ENCODE peak calls at places on chromosome 9, in six cellular contexts. One of them, this sample, is unnamed.

GRCh38 chr9:112554516-112554915 is 67.9 kb downstream of the KIAA1958 start:
- DNase-seq in AG09309: no peak
- DNase-seq in EL: peak; percentile 68
- DNase-seq in Kasumi-1: no peak
- DNase-seq in activated CD4-positive, alpha-beta T cell treated with anti-CD3 and anti-CD28 coated beads, Interleukin-2, amount 50 U/mL, for 4 hours: no peak
- DNase-seq in psoas muscle: no peak
- DNase-seq in this sample: no peak

GRCh38 chr9:122287214-122287613 is 22.5 kb downstream of the MRRF start:
- DNase-seq in AG09309: no peak
- DNase-seq in EL: no peak
- DNase-seq in Kasumi-1: no peak
- DNase-seq in activated CD4-positive, alpha-beta T cell treated with anti-CD3 and anti-CD28 coated beads, Interleukin-2, amount 50 U/mL, for 4 hours: no peak
- DNase-seq in psoas muscle: no peak
- DNase-seq in this sample: no peak

GRCh38 chr9:106945727-106946690 is 83.0 kb downstream of the ZNF462 start:
- DNase-seq in AG09309: peak; percentile 52
- DNase-seq in EL: peak; percentile 76
- DNase-seq in Kasumi-1: no peak
- DNase-seq in activated CD4-positive, alpha-beta T cell treated with anti-CD3 and anti-CD28 coated beads, Interleukin-2, amount 50 U/mL, for 4 hours: no peak
- DNase-seq in psoas muscle: no peak
- DNase-seq in this sample: no peak

GRCh38 chr9:134454386-134454978 is 128.2 kb downstream of the RXRA start:
- DNase-seq in AG09309: no peak
- DNase-seq in EL: no peak
- DNase-seq in Kasumi-1: no peak
- DNase-seq in activated CD4-positive, alpha-beta T cell treated with anti-CD3 and anti-CD28 coated beads, Interleukin-2, amount 50 U/mL, for 4 hours: no peak
- DNase-seq in psoas muscle: no peak
- DNase-seq in this sample: no peak

GRCh38 chr9:114096866-114097612 is 2.1 kb downstream of the KIF12 start:
- DNase-seq in AG09309: no peak
- DNase-seq in EL: no peak
- DNase-seq in Kasumi-1: no peak
- DNase-seq in activated CD4-positive, alpha-beta T cell treated with anti-CD3 and anti-CD28 coated beads, Interleukin-2, amount 50 U/mL, for 4 hours: no peak
- DNase-seq in psoas muscle: no peak
- DNase-seq in this sample: no peak

GRCh38 chr9:121771418-121771817 is 120.0 kb downstream of the DAB2IP start:
- DNase-seq in AG09309: no peak
- DNase-seq in EL: no peak
- DNase-seq in Kasumi-1: no peak
- DNase-seq in activated CD4-positive, alpha-beta T cell treated with anti-CD3 and anti-CD28 coated beads, Interleukin-2, amount 50 U/mL, for 4 hours: no peak
- DNase-seq in psoas muscle: peak; percentile 42
- DNase-seq in this sample: no peak

GRCh38 chr9:126154869-126155268 is 171.8 kb upstream of the MVB12B start:
- DNase-seq in AG09309: no peak
- DNase-seq in EL: no peak
- DNase-seq in Kasumi-1: no peak
- DNase-seq in activated CD4-positive, alpha-beta T cell treated with anti-CD3 and anti-CD28 coated beads, Interleukin-2, amount 50 U/mL, for 4 hours: no peak
- DNase-seq in psoas muscle: no peak
- DNase-seq in this sample: no peak

GRCh38 chr9:110933350-110934001 is 104.8 kb downstream of the LPAR1 start:
- DNase-seq in AG09309: no peak
- DNase-seq in EL: no peak
- DNase-seq in Kasumi-1: peak; percentile 42
- DNase-seq in activated CD4-positive, alpha-beta T cell treated with anti-CD3 and anti-CD28 coated beads, Interleukin-2, amount 50 U/mL, for 4 hours: no peak
- DNase-seq in psoas muscle: no peak
- DNase-seq in this sample: no peak

GRCh38 chr9:125536184-125537152 is 170.5 kb downstream of the MAPKAP1 start:
- DNase-seq in AG09309: no peak
- DNase-seq in EL: peak; percentile 57
- DNase-seq in Kasumi-1: no peak
- DNase-seq in activated CD4-positive, alpha-beta T cell treated with anti-CD3 and anti-CD28 coated beads, Interleukin-2, amount 50 U/mL, for 4 hours: no peak
- DNase-seq in psoas muscle: no peak
- DNase-seq in this sample: no peak

GRCh38 chr9:89821081-89821480 is 216.3 kb downstream of the GADD45G start:
- DNase-seq in AG09309: no peak
- DNase-seq in EL: no peak
- DNase-seq in Kasumi-1: no peak
- DNase-seq in activated CD4-positive, alpha-beta T cell treated with anti-CD3 and anti-CD28 coated beads, Interleukin-2, amount 50 U/mL, for 4 hours: no peak
- DNase-seq in psoas muscle: no peak
- DNase-seq in this sample: no peak

GRCh38 chr9:132699926-132700325 is 29.7 kb downstream of the GTF3C4 start:
- DNase-seq in AG09309: no peak
- DNase-seq in EL: no peak
- DNase-seq in Kasumi-1: no peak
- DNase-seq in activated CD4-positive, alpha-beta T cell treated with anti-CD3 and anti-CD28 coated beads, Interleukin-2, amount 50 U/mL, for 4 hours: no peak
- DNase-seq in psoas muscle: no peak
- DNase-seq in this sample: no peak

GRCh38 chr9:97560851-97561250 is 59.4 kb downstream of the TMOD1 start:
- DNase-seq in AG09309: no peak
- DNase-seq in EL: no peak
- DNase-seq in Kasumi-1: no peak
- DNase-seq in activated CD4-positive, alpha-beta T cell treated with anti-CD3 and anti-CD28 coated beads, Interleukin-2, amount 50 U/mL, for 4 hours: no peak
- DNase-seq in psoas muscle: no peak
- DNase-seq in this sample: no peak

GRCh38 chr9:82882133-82882532 is 180.8 kb downstream of the RASEF start:
- DNase-seq in AG09309: no peak
- DNase-seq in EL: peak; percentile 70
- DNase-seq in Kasumi-1: no peak
- DNase-seq in activated CD4-positive, alpha-beta T cell treated with anti-CD3 and anti-CD28 coated beads, Interleukin-2, amount 50 U/mL, for 4 hours: no peak
- DNase-seq in psoas muscle: no peak
- DNase-seq in this sample: no peak

GRCh38 chr9:136292591-136293448 is 11.1 kb downstream of the CCDC187 start:
- DNase-seq in AG09309: no peak
- DNase-seq in EL: no peak
- DNase-seq in Kasumi-1: no peak
- DNase-seq in activated CD4-positive, alpha-beta T cell treated with anti-CD3 and anti-CD28 coated beads, Interleukin-2, amount 50 U/mL, for 4 hours: no peak
- DNase-seq in psoas muscle: peak; percentile 46
- DNase-seq in this sample: no peak

GRCh38 chr9:16075695-16076094 is 522.9 kb downstream of the CCDC171 start:
- DNase-seq in AG09309: no peak
- DNase-seq in EL: peak; percentile 36
- DNase-seq in Kasumi-1: no peak
- DNase-seq in activated CD4-positive, alpha-beta T cell treated with anti-CD3 and anti-CD28 coated beads, Interleukin-2, amount 50 U/mL, for 4 hours: no peak
- DNase-seq in psoas muscle: no peak
- DNase-seq in this sample: no peak

GRCh38 chr9:124504530-124505005 is 2.6 kb downstream of the NR5A1 start:
- DNase-seq in AG09309: no peak
- DNase-seq in EL: no peak
- DNase-seq in Kasumi-1: no peak
- DNase-seq in activated CD4-positive, alpha-beta T cell treated with anti-CD3 and anti-CD28 coated beads, Interleukin-2, amount 50 U/mL, for 4 hours: no peak
- DNase-seq in psoas muscle: no peak
- DNase-seq in this sample: no peak

GRCh38 chr9:23538060-23538387 is 288.0 kb downstream of the ELAVL2 start:
- DNase-seq in AG09309: no peak
- DNase-seq in EL: no peak
- DNase-seq in Kasumi-1: no peak
- DNase-seq in activated CD4-positive, alpha-beta T cell treated with anti-CD3 and anti-CD28 coated beads, Interleukin-2, amount 50 U/mL, for 4 hours: no peak
- DNase-seq in psoas muscle: no peak
- DNase-seq in this sample: no peak

GRCh38 chr9:131919181-131919580 is 160.5 kb downstream of the MED27 start:
- DNase-seq in AG09309: no peak
- DNase-seq in EL: no peak
- DNase-seq in Kasumi-1: no peak
- DNase-seq in activated CD4-positive, alpha-beta T cell treated with anti-CD3 and anti-CD28 coated beads, Interleukin-2, amount 50 U/mL, for 4 hours: no peak
- DNase-seq in psoas muscle: no peak
- DNase-seq in this sample: no peak

GRCh38 chr9:119761737-119762136 is 392.5 kb upstream of the BRINP1 start:
- DNase-seq in AG09309: no peak
- DNase-seq in EL: no peak
- DNase-seq in Kasumi-1: no peak
- DNase-seq in activated CD4-positive, alpha-beta T cell treated with anti-CD3 and anti-CD28 coated beads, Interleukin-2, amount 50 U/mL, for 4 hours: no peak
- DNase-seq in psoas muscle: no peak
- DNase-seq in this sample: no peak

GRCh38 chr9:38423939-38424843 is at the start of gene IGFBPL1:
- DNase-seq in AG09309: no peak
- DNase-seq in EL: peak; percentile 34
- DNase-seq in Kasumi-1: peak; percentile 18
- DNase-seq in activated CD4-positive, alpha-beta T cell treated with anti-CD3 and anti-CD28 coated beads, Interleukin-2, amount 50 U/mL, for 4 hours: no peak
- DNase-seq in psoas muscle: no peak
- DNase-seq in this sample: peak; percentile 34

GRCh38 chr9:83665576-83666200 is 42.1 kb downstream of the UBQLN1 start:
- DNase-seq in AG09309: no peak
- DNase-seq in EL: no peak
- DNase-seq in Kasumi-1: peak; percentile 42
- DNase-seq in activated CD4-positive, alpha-beta T cell treated with anti-CD3 and anti-CD28 coated beads, Interleukin-2, amount 50 U/mL, for 4 hours: no peak
- DNase-seq in psoas muscle: no peak
- DNase-seq in this sample: no peak

GRCh38 chr9:24189986-24190385 is 355.7 kb downstream of the IZUMO3 start:
- DNase-seq in AG09309: no peak
- DNase-seq in EL: no peak
- DNase-seq in Kasumi-1: no peak
- DNase-seq in activated CD4-positive, alpha-beta T cell treated with anti-CD3 and anti-CD28 coated beads, Interleukin-2, amount 50 U/mL, for 4 hours: no peak
- DNase-seq in psoas muscle: no peak
- DNase-seq in this sample: no peak

GRCh38 chr9:117545846-117546245 is 131.0 kb upstream of the ASTN2 start:
- DNase-seq in AG09309: no peak
- DNase-seq in EL: no peak
- DNase-seq in Kasumi-1: no peak
- DNase-seq in activated CD4-positive, alpha-beta T cell treated with anti-CD3 and anti-CD28 coated beads, Interleukin-2, amount 50 U/mL, for 4 hours: no peak
- DNase-seq in psoas muscle: no peak
- DNase-seq in this sample: no peak

GRCh38 chr9:114005371-114006154 is 72.5 kb downstream of the AMBP start:
- DNase-seq in AG09309: no peak
- DNase-seq in EL: no peak
- DNase-seq in Kasumi-1: no peak
- DNase-seq in activated CD4-positive, alpha-beta T cell treated with anti-CD3 and anti-CD28 coated beads, Interleukin-2, amount 50 U/mL, for 4 hours: no peak
- DNase-seq in psoas muscle: no peak
- DNase-seq in this sample: no peak

GRCh38 chr9:89640801-89641200 is 36.0 kb downstream of the GADD45G start:
- DNase-seq in AG09309: no peak
- DNase-seq in EL: no peak
- DNase-seq in Kasumi-1: no peak
- DNase-seq in activated CD4-positive, alpha-beta T cell treated with anti-CD3 and anti-CD28 coated beads, Interleukin-2, amount 50 U/mL, for 4 hours: no peak
- DNase-seq in psoas muscle: no peak
- DNase-seq in this sample: no peak

GRCh38 chr9:99896119-99896518 is 10.3 kb upstream of the STX17 start:
- DNase-seq in AG09309: no peak
- DNase-seq in EL: no peak
- DNase-seq in Kasumi-1: no peak
- DNase-seq in activated CD4-positive, alpha-beta T cell treated with anti-CD3 and anti-CD28 coated beads, Interleukin-2, amount 50 U/mL, for 4 hours: no peak
- DNase-seq in psoas muscle: no peak
- DNase-seq in this sample: no peak

GRCh38 chr9:85741875-85742629 is at the start of gene AGTPBP1:
- DNase-seq in AG09309: peak; percentile 31
- DNase-seq in EL: peak; percentile 92
- DNase-seq in Kasumi-1: peak; percentile 85
- DNase-seq in activated CD4-positive, alpha-beta T cell treated with anti-CD3 and anti-CD28 coated beads, Interleukin-2, amount 50 U/mL, for 4 hours: peak; percentile 97
- DNase-seq in psoas muscle: peak; percentile 98
- DNase-seq in this sample: peak; percentile 76

GRCh38 chr9:134475051-134475790 is 149.0 kb downstream of the RXRA start:
- DNase-seq in AG09309: no peak
- DNase-seq in EL: peak; percentile 81
- DNase-seq in Kasumi-1: peak; percentile 50
- DNase-seq in activated CD4-positive, alpha-beta T cell treated with anti-CD3 and anti-CD28 coated beads, Interleukin-2, amount 50 U/mL, for 4 hours: no peak
- DNase-seq in psoas muscle: peak; percentile 81
- DNase-seq in this sample: no peak

GRCh38 chr9:122426723-122427122 is 51.0 kb downstream of the OR1J1 start:
- DNase-seq in AG09309: no peak
- DNase-seq in EL: no peak
- DNase-seq in Kasumi-1: no peak
- DNase-seq in activated CD4-positive, alpha-beta T cell treated with anti-CD3 and anti-CD28 coated beads, Interleukin-2, amount 50 U/mL, for 4 hours: no peak
- DNase-seq in psoas muscle: no peak
- DNase-seq in this sample: no peak

GRCh38 chr9:105280730-105281129 is 36.3 kb downstream of the SLC44A1 start:
- DNase-seq in AG09309: no peak
- DNase-seq in EL: peak; percentile 53
- DNase-seq in Kasumi-1: no peak
- DNase-seq in activated CD4-positive, alpha-beta T cell treated with anti-CD3 and anti-CD28 coated beads, Interleukin-2, amount 50 U/mL, for 4 hours: no peak
- DNase-seq in psoas muscle: no peak
- DNase-seq in this sample: no peak

GRCh38 chr9:88013051-88013450 is 38.7 kb upstream of the CDK20 start:
- DNase-seq in AG09309: no peak
- DNase-seq in EL: no peak
- DNase-seq in Kasumi-1: no peak
- DNase-seq in activated CD4-positive, alpha-beta T cell treated with anti-CD3 and anti-CD28 coated beads, Interleukin-2, amount 50 U/mL, for 4 hours: no peak
- DNase-seq in psoas muscle: no peak
- DNase-seq in this sample: no peak

GRCh38 chr9:37433754-37434435 is 11.4 kb downstream of the GRHPR start:
- DNase-seq in AG09309: no peak
- DNase-seq in EL: no peak
- DNase-seq in Kasumi-1: no peak
- DNase-seq in activated CD4-positive, alpha-beta T cell treated with anti-CD3 and anti-CD28 coated beads, Interleukin-2, amount 50 U/mL, for 4 hours: no peak
- DNase-seq in psoas muscle: no peak
- DNase-seq in this sample: no peak

GRCh38 chr9:35357116-35357515 is 132.8 kb upstream of the RUSC2 start:
- DNase-seq in AG09309: no peak
- DNase-seq in EL: peak; percentile 56
- DNase-seq in Kasumi-1: no peak
- DNase-seq in activated CD4-positive, alpha-beta T cell treated with anti-CD3 and anti-CD28 coated beads, Interleukin-2, amount 50 U/mL, for 4 hours: no peak
- DNase-seq in psoas muscle: no peak
- DNase-seq in this sample: no peak

GRCh38 chr9:75200892-75201470 is 112.7 kb downstream of the OSTF1 start:
- DNase-seq in AG09309: no peak
- DNase-seq in EL: peak; percentile 29
- DNase-seq in Kasumi-1: peak; percentile 68
- DNase-seq in activated CD4-positive, alpha-beta T cell treated with anti-CD3 and anti-CD28 coated beads, Interleukin-2, amount 50 U/mL, for 4 hours: no peak
- DNase-seq in psoas muscle: no peak
- DNase-seq in this sample: peak; percentile 32

GRCh38 chr9:90555351-90556057 is 87.1 kb downstream of the DIRAS2 start:
- DNase-seq in AG09309: no peak
- DNase-seq in EL: no peak
- DNase-seq in Kasumi-1: no peak
- DNase-seq in activated CD4-positive, alpha-beta T cell treated with anti-CD3 and anti-CD28 coated beads, Interleukin-2, amount 50 U/mL, for 4 hours: no peak
- DNase-seq in psoas muscle: no peak
- DNase-seq in this sample: no peak

GRCh38 chr9:89865357-89865756 is 260.5 kb downstream of the GADD45G start:
- DNase-seq in AG09309: no peak
- DNase-seq in EL: no peak
- DNase-seq in Kasumi-1: no peak
- DNase-seq in activated CD4-positive, alpha-beta T cell treated with anti-CD3 and anti-CD28 coated beads, Interleukin-2, amount 50 U/mL, for 4 hours: no peak
- DNase-seq in psoas muscle: no peak
- DNase-seq in this sample: no peak

GRCh38 chr9:69023650-69024049 is 9.7 kb upstream of the PRKACG start:
- DNase-seq in AG09309: no peak
- DNase-seq in EL: no peak
- DNase-seq in Kasumi-1: no peak
- DNase-seq in activated CD4-positive, alpha-beta T cell treated with anti-CD3 and anti-CD28 coated beads, Interleukin-2, amount 50 U/mL, for 4 hours: no peak
- DNase-seq in psoas muscle: no peak
- DNase-seq in this sample: no peak

GRCh38 chr9:70881321-70881720 is 240.1 kb downstream of the TRPM3 start:
- DNase-seq in AG09309: no peak
- DNase-seq in EL: no peak
- DNase-seq in Kasumi-1: no peak
- DNase-seq in activated CD4-positive, alpha-beta T cell treated with anti-CD3 and anti-CD28 coated beads, Interleukin-2, amount 50 U/mL, for 4 hours: no peak
- DNase-seq in psoas muscle: no peak
- DNase-seq in this sample: no peak

GRCh38 chr9:108722396-108722795 is 133.4 kb downstream of the ACTL7B start:
- DNase-seq in AG09309: peak; percentile 34
- DNase-seq in EL: no peak
- DNase-seq in Kasumi-1: no peak
- DNase-seq in activated CD4-positive, alpha-beta T cell treated with anti-CD3 and anti-CD28 coated beads, Interleukin-2, amount 50 U/mL, for 4 hours: no peak
- DNase-seq in psoas muscle: peak; percentile 78
- DNase-seq in this sample: no peak

This sample was measured in HuH-7.